ENCODE peak calls at places on chromosomes 7 and 10, in six cellular contexts. T is posterior cingulate gyrus, S is HuH-7, I is mesothelial cell of epicardium, F is GM23248, X is SK-N-DZ. R is an unnamed sample.
A peak's percentile ranks its signal among the peaks of the same experiment; 100 is the strongest.

GRCh38 chr10:14429043-14429713 is 98.5 kb upstream of the FRMD4A start:
- DNase-seq in T (no peak), S (no peak), I (no peak), F (no peak), X (no peak), R (no peak)

GRCh38 chr7:23618241-23618640 is 21.1 kb downstream of the CCDC126 start:
- DNase-seq in T (no peak), S (no peak), I (no peak), F (peak; percentile 6), X (no peak), R (no peak)

GRCh38 chr7:79868010-79868409 is 266.6 kb upstream of the GNAI1 start:
- DNase-seq in T (no peak), S (no peak), I (no peak), F (peak; percentile 23), X (no peak), R (no peak)

GRCh38 chr7:122161628-122162027 is 17.6 kb upstream of the AASS start:
- DNase-seq in T (no peak), S (no peak), I (no peak), F (no peak), X (no peak), R (no peak)

GRCh38 chr10:24814568-24815313 is 91.1 kb upstream of the ARHGAP21 start:
- DNase-seq in T (no peak), S (no peak), I (no peak), F (peak; percentile 58), X (no peak), R (no peak)

GRCh38 chr10:97210576-97210975 is 24.8 kb upstream of the SLIT1 start:
- DNase-seq in T (no peak), S (peak; percentile 64), I (no peak), F (peak; percentile 56), X (peak; percentile 73), R (peak; percentile 56)

GRCh38 chr7:63899691-63900393 is 98.8 kb upstream of the ZNF722 start:
- DNase-seq in T (peak; percentile 98), S (no peak), I (no peak), F (peak; percentile 42), X (peak; percentile 90), R (peak; percentile 89)

GRCh38 chr7:141695803-141696289 is 6.1 kb downstream of the DENND11 start:
- DNase-seq in T (no peak), S (peak; percentile 53), I (no peak), F (no peak), X (no peak), R (no peak)

GRCh38 chr10:45179716-45180115 is 135.7 kb downstream of the OR13A1 start:
- DNase-seq in T (peak; percentile 75), S (no peak), I (peak; percentile 21), F (peak; percentile 24), X (no peak), R (no peak)

GRCh38 chr7:26490631-26491624 is 199.3 kb downstream of the SNX10 start:
- DNase-seq in T (no peak), S (no peak), I (no peak), F (no peak), X (peak; percentile 13), R (no peak)

GRCh38 chr10:49749556-49750491 is 12.3 kb downstream of the OGDHL start:
- DNase-seq in T (no peak), S (no peak), I (no peak), F (no peak), X (no peak), R (no peak)

GRCh38 chr7:5666361-5666760 is 115.1 kb downstream of the RNF216 start:
- DNase-seq in T (peak; percentile 39), S (no peak), I (no peak), F (no peak), X (no peak), R (no peak)

GRCh38 chr7:137935849-137936508 is 65.9 kb downstream of the CREB3L2 start:
- DNase-seq in T (no peak), S (no peak), I (no peak), F (no peak), X (no peak), R (no peak)

GRCh38 chr7:80711521-80711920 is 73.1 kb downstream of the CD36 start:
- DNase-seq in T (no peak), S (no peak), I (no peak), F (peak; percentile 90), X (no peak), R (no peak)

GRCh38 chr7:158979023-158979529 is 122.7 kb downstream of the DYNC2I1 start:
- DNase-seq in T (no peak), S (no peak), I (no peak), F (no peak), X (no peak), R (no peak)

GRCh38 chr10:68871731-68872342 is 29.3 kb upstream of the DDX50 start:
- DNase-seq in T (no peak), S (no peak), I (no peak), F (peak; percentile 36), X (peak; percentile 93), R (no peak)

GRCh38 chr7:29839302-29839701 is 33.0 kb downstream of the WIPF3 start:
- DNase-seq in T (no peak), S (no peak), I (no peak), F (peak; percentile 86), X (no peak), R (no peak)

GRCh38 chr7:44791278-44792219 is 4.9 kb upstream of the PPIA start:
- DNase-seq in T (no peak), S (no peak), I (no peak), F (peak; percentile 81), X (no peak), R (no peak)

GRCh38 chr10:492896-493295 is 196.6 kb downstream of the DIP2C start:
- DNase-seq in T (no peak), S (no peak), I (no peak), F (no peak), X (no peak), R (no peak)

GRCh38 chr7:28708033-28708451 is 250.1 kb downstream of the TRIL start:
- DNase-seq in T (no peak), S (no peak), I (no peak), F (peak; percentile 96), X (no peak), R (no peak)

GRCh38 chr10:30491204-30491603 is 57.2 kb downstream of the MAP3K8 start:
- DNase-seq in T (no peak), S (no peak), I (no peak), F (peak; percentile 89), X (no peak), R (no peak)

GRCh38 chr10:86267286-86268195 is 99.1 kb downstream of the GRID1 start:
- DNase-seq in T (no peak), S (no peak), I (no peak), F (no peak), X (no peak), R (no peak)

R was measured in stimulated activated naive CD4-positive, alpha-beta T cell.